ENCODE peak calls at places on chromosomes 7 and 10, in four cellular contexts. Z is thyroid gland, Q is HCT116, P is endothelial cell. X is an unnamed sample.

GRCh38 chr10:58734116-58734515 is 221.4 kb downstream of the BICC1 start:
- DNase-seq in Q (no peak), P (no peak), Z (no peak), X (no peak)

GRCh38 chr7:27148031-27148775 is 629 bp upstream of the HOXA6 start:
- DNase-seq in Q (no peak), P (no peak), Z (no peak), X (no peak)

GRCh38 chr10:26534384-26534783 is 96.2 kb downstream of the APBB1IP start:
- DNase-seq in Z (no peak), Q (peak), P (no peak), X (no peak)

GRCh38 chr7:127907638-127908040 is 123.6 kb downstream of the LRRC4 start:
- DNase-seq in P (no peak), Q (no peak), Z (no peak), X (no peak)

GRCh38 chr10:13349776-13350274 is 1.7 kb upstream of the SEPHS1 start:
- DNase-seq in P (peak), Q (no peak), Z (peak), X (no peak)

GRCh38 chr10:93152136-93152535 is 78.4 kb downstream of the CYP26A1 start:
- DNase-seq in Z (no peak), P (no peak), Q (no peak), X (no peak)

GRCh38 chr7:2165610-2166594 is 66.8 kb downstream of the MAD1L1 start:
- DNase-seq in Z (no peak), Q (no peak), P (no peak), X (peak)

GRCh38 chr7:26060713-26061339 is 91.2 kb upstream of the NFE2L3 start:
- DNase-seq in Q (no peak), P (no peak), Z (no peak), X (no peak)

GRCh38 chr7:128021361-128021760 is 9.9 kb downstream of the LRRC4 start:
- DNase-seq in Z (no peak), P (no peak), Q (peak), X (no peak)

GRCh38 chr7:106568680-106569499 is 92.1 kb downstream of the CCDC71L start:
- DNase-seq in Q (peak), P (no peak), Z (no peak), X (no peak)

DNA sequence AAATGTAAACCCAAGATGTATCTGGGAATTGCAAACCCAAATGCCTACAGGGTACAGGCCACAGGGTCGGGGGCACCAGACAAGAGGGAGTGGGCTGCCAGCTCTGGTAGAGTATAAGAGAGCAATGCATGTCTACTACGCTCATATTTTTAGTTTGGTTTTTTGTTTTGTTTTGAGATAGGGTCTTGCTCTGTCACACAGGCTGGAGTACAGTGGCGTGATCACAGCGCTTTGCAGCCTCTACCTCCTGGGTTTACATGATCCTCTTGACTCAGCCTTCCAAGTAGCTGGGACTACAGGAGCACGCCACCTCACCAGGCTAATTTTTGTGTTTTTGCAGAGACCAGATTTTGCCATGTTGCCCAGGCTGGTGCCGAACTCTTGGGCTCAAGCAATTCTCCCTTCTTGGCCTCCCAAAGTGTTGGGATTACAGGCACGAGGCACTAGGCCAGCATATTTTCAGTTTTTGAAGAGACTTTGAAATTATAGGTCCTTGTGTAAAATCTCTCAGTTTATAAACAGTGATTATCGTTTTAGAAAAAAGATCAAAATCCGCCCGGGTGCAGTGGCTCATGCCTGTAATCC is 11.1 kb upstream of the IL15RA start:
- DNase-seq in Q (no peak), Z (no peak), P (no peak), X (no peak)
- TF ChIP-seq CTCF in Q (no peak), Z (no peak), P (no peak), X (no peak)

GRCh38 chr10:78211476-78212110 is 177.9 kb downstream of the RPS24 start:
- DNase-seq in Q (peak), Z (peak), P (peak), X (no peak)
- TF ChIP-seq CTCF in Q (peak), Z (peak), P (no peak), X (no peak)

GRCh38 chr7:117064688-117065087 is 111.4 kb downstream of the ST7 start:
- DNase-seq in P (no peak), Z (no peak), Q (no peak), X (no peak)

GRCh38 chr7:117066668-117067067 is 113.4 kb downstream of the ST7 start:
- DNase-seq in P (no peak), Q (no peak), Z (no peak), X (no peak)

GRCh38 chr7:117061751-117062150 is 108.5 kb downstream of the ST7 start:
- DNase-seq in Q (no peak), P (no peak), Z (no peak), X (no peak)

GRCh38 chr7:117065585-117066150 is 112.4 kb downstream of the ST7 start:
- DNase-seq in P (no peak), Q (no peak), Z (no peak), X (no peak)

DNA sequence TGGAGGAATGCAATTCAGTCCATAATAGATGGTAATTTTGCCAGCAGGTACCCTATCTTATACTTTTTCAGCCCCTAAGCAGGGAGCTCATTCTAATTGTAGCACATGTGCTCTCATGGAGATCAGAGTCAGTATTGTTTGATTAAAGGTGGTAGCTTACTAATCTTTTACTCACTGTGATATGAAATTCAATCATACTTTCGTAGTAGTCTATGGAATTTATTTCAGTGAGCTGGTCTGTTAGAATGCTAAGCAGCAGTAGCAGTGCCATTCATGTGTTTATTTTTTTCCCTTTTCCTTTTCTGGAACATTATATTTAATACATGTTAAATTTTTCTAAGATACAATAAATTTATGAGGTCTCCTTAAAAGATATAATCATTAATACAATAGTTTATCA is 109.0 kb downstream of the ST7 start:
- DNase-seq in P (no peak), Z (no peak), Q (no peak), X (no peak)
- TF ChIP-seq CTCF in P (no peak), Z (no peak), Q (no peak), X (no peak)

DNA sequence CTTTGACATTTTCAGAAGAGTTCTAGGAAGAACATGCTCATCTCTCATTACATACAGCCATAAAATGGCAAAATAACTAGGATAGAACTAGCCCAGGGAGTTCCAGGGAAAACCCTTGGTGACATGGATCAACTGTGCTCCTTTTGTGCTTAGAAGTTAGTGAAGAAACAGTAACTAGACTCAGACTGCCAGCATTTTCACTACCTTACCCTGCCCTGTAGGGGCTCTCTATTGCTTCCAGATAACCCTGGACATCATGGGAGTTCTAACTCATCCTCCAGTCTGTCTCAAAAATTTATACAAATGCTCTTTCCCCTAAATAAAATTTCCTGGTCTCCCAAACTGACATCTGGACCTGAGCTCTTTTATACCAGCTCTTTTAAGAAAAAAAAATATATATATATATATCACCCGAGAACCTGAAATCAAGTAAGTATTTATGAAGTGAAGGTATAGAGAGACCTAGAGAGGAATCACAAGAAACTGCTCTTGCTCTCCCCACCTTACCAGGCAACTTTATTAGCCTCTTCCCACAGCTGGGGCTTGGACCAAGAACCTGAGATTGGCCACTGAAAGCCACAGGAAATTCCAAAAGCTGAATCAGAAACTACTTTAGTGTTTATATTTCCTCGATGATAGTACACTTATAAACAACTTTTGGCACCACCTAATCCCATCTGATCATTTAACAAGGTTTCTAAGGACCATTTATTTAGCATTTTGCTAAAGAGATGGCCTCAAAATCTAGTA is 101.4 kb downstream of the RELN start:
- DNase-seq in P (no peak), Q (no peak), Z (no peak), X (no peak)
- TF ChIP-seq CTCF in P (no peak), Q (no peak), Z (no peak), X (no peak)

DNA sequence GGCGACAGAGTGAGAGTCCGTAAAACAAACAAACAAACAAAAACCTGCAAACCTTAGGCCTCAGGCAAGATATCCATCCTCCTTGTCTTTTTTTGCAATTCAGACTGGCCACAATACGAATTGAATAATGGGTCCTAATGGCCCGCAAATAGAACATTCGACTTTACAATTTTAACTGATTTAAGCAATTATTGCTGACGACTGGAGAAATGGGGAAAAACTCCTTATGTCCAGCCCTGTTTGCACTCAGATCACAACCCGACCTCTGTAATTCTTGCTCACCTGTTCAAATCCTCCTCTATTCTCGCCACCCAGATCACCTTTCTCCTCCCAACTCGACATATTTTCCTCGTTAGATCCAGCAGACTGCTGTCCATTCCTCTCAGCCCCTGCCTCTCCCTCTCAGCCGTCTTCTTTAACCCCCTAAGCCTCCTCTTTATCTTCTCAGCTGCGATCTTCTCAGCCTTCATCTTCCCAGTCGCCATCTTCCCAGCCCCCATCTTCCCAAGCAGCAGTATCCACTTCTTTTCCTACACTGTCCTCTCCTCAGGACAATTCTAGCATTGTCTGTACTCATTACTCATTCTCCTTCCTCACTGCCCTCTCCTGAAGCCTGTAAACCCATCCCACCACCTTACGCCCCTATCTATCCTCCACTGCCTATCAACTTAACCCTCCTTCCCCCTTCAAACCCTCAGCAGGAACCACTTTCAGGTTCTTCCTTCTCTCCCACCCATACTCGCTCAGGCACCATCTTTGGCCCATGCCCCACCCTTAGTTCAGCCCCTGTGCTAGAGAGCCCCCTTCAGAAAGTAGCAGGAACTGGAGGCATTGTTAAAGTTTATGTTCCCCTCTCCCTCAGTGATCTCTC is 61.8 kb downstream of the LRRC17 start:
- DNase-seq in P (no peak), Z (no peak), Q (no peak), X (peak)
- TF ChIP-seq CTCF in P (no peak), Z (no peak), Q (no peak), X (no peak)

GRCh38 chr10:47384148-47384921 is at the start of gene ZNF488:
- DNase-seq in Z (peak), Q (peak), P (peak), X (peak)
- TF ChIP-seq CTCF in Z (no peak), Q (no peak), P (no peak), X (no peak)

GRCh38 chr10:74433595-74433956 is 282.6 kb downstream of the ADK start:
- DNase-seq in Q (no peak), P (no peak), Z (no peak), X (no peak)

GRCh38 chr10:74431816-74432215 is 280.8 kb downstream of the ADK start:
- DNase-seq in P (no peak), Z (no peak), Q (no peak), X (no peak)

GRCh38 chr10:74434577-74434976 is 283.6 kb downstream of the ADK start:
- DNase-seq in P (no peak), Q (no peak), Z (no peak), X (no peak)

GRCh38 chr10:74433993-74434392 is 283.0 kb downstream of the ADK start:
- DNase-seq in Q (no peak), Z (no peak), P (no peak), X (no peak)

GRCh38 chr10:74432841-74433594 is 282.0 kb downstream of the ADK start:
- DNase-seq in P (no peak), Z (no peak), Q (no peak), X (no peak)
- TF ChIP-seq CTCF in P (no peak), Z (no peak), Q (no peak), X (no peak)

DNA sequence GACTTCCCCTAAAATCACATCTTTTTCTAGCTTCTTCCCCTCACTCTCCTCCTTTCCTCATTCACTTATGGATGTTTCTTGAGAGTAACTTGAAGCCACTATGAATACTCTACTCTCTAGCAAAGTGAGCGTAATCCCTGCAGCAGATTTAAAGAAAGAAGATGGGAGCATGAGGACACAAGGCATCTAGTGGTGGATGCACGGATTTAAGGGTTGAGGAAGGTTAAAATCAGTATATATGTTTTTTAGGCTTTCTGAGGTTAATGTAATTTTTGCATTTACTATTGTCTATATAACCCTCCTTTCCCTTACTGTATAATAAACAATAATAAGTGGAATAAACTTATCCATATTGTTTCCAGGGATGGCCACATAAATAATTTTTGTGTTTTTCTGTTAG is 495.2 kb upstream of the TPK1 start:
- DNase-seq in Q (no peak), Z (no peak), P (no peak), X (no peak)
- TF ChIP-seq CTCF in Q (no peak), Z (no peak), P (no peak), X (no peak)

GRCh38 chr7:118041336-118041878 is 142.6 kb upstream of the LSM8 start:
- DNase-seq in Q (no peak), P (no peak), Z (no peak), X (no peak)
- TF ChIP-seq CTCF in Q (no peak), P (no peak), Z (no peak), X (no peak)

GRCh38 chr10:22006379-22006884 is 2.9 kb upstream of the DNAJC1 start:
- DNase-seq in P (no peak), Q (no peak), Z (no peak), X (no peak)

GRCh38 chr10:22016046-22016705 is 12.6 kb upstream of the DNAJC1 start:
- DNase-seq in Q (no peak), Z (no peak), P (no peak), X (no peak)

GRCh38 chr10:22005763-22006162 is 2.2 kb upstream of the DNAJC1 start:
- DNase-seq in P (no peak), Q (no peak), Z (no peak), X (no peak)

DNA sequence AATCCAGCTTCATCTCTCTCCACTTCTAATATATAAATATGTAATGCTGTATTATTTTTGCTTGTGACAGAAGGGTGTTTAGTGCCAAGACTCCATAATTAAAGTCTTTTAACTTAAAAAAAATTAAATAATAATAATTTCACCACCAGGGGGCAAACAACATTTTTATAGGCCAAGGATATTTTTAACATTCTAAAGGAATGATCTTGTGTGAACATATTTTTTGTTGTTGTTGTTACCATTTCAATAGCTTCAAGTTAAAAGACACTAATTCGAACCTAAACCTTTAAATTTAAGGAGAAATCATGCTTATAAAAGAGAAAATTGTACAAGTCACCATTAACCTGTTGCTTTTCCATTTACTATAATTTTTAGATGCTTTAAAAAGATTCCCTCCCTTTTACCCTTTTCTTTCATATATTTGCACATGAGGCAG is 7.5 kb upstream of the DNAJC1 start:
- DNase-seq in Q (peak), Z (no peak), P (no peak), X (no peak)
- TF ChIP-seq CTCF in Q (peak), Z (no peak), P (peak), X (no peak)